ENCODE peak calls at places on chromosomes 5 and 9, in five cellular contexts. T is psoas muscle; X is activated B cell treated with CpG ODN at 0.5 μM for 24 hours; Z is K562; B is CD4-positive, alpha-beta T cell. K is an unnamed sample.

GRCh38 chr9:2260401-2261306 is 245.5 kb downstream of the SMARCA2 start:
- DNase-seq in T (no peak), X (no peak), Z (no peak), B (no peak), K (no peak)

GRCh38 chr5:132394681-132395259 is 25.3 kb downstream of the SLC22A5 start:
- DNase-seq in T (no peak), X (no peak), Z (no peak), B (no peak), K (no peak)

GRCh38 chr5:34525761-34526160 is 130.4 kb upstream of the RAI14 start:
- DNase-seq in T (no peak), X (no peak), Z (peak), B (no peak), K (no peak)

GRCh38 chr9:131627846-131628820 is 82.8 kb downstream of the PRRT1B start:
- DNase-seq in T (peak), X (peak), Z (no peak), B (peak), K (no peak)

GRCh38 chr5:124764992-124765611 is 18.7 kb upstream of the ZNF608 start:
- DNase-seq in T (no peak), X (no peak), Z (no peak), B (no peak), K (no peak)

GRCh38 chr5:148384389-148384756 is 615 bp downstream of the FBXO38 start:
- DNase-seq in T (no peak), X (no peak), Z (peak), B (no peak), K (no peak)

GRCh38 chr9:131702911-131703310 is 37.0 kb downstream of the RAPGEF1 start:
- DNase-seq in T (no peak), X (no peak), Z (no peak), B (no peak), K (no peak)

GRCh38 chr5:18119156-18119785 is 485.0 kb downstream of the TAF11L14 start:
- DNase-seq in T (no peak), X (no peak), Z (no peak), B (no peak), K (no peak)

GRCh38 chr5:17802256-17802655 is 168.0 kb downstream of the TAF11L14 start:
- DNase-seq in T (no peak), X (no peak), Z (no peak), B (no peak), K (no peak)

GRCh38 chr5:168851902-168852321 is 272.7 kb upstream of the PANK3 start:
- DNase-seq in T (no peak), X (no peak), Z (peak), B (no peak), K (no peak)

GRCh38 chr5:82046268-82046621 is 74.4 kb downstream of the ATG10 start:
- DNase-seq in T (no peak), X (no peak), Z (no peak), B (no peak), K (no peak)

GRCh38 chr5:143141652-143142051 is 261.8 kb downstream of the NR3C1 start:
- DNase-seq in T (no peak), X (no peak), Z (no peak), B (no peak), K (no peak)

GRCh38 chr9:106203832-106204516 is 509.6 kb downstream of the TMEM38B start:
- DNase-seq in T (no peak), X (no peak), Z (no peak), B (no peak), K (no peak)

GRCh38 chr5:88089757-88090390 is 178.8 kb downstream of the TMEM161B start:
- DNase-seq in T (no peak), X (no peak), Z (no peak), B (no peak), K (no peak)

GRCh38 chr9:882416-882931 is 41.0 kb downstream of the DMRT1 start:
- DNase-seq in T (no peak), X (no peak), Z (no peak), B (no peak), K (peak)

GRCh38 chr9:129341197-129341990 is 163.3 kb upstream of the IER5L start:
- DNase-seq in T (no peak), X (no peak), Z (no peak), B (no peak), K (no peak)

GRCh38 chr9:112869917-112870316 is 20.8 kb downstream of the SLC46A2 start:
- DNase-seq in T (no peak), X (no peak), Z (no peak), B (no peak), K (peak)

GRCh38 chr9:4126184-4126865 is 173.5 kb downstream of the GLIS3 start:
- DNase-seq in T (no peak), X (no peak), Z (no peak), B (no peak), K (no peak)

GRCh38 chr5:98503582-98503981 is 269.9 kb upstream of the RGMB start:
- DNase-seq in T (no peak), X (no peak), Z (no peak), B (no peak), K (no peak)

GRCh38 chr9:92538541-92538940 is 2.8 kb upstream of the ECM2 start:
- DNase-seq in T (no peak), X (no peak), Z (no peak), B (no peak), K (no peak)

GRCh38 chr9:37471942-37472679 is 6.9 kb upstream of the ZBTB5 start:
- DNase-seq in T (no peak), X (no peak), Z (no peak), B (no peak), K (peak)

GRCh38 chr5:117473075-117473595 is 898.5 kb upstream of the SEMA6A start:
- DNase-seq in T (no peak), X (no peak), Z (no peak), B (no peak), K (no peak)

GRCh38 chr9:131503626-131504465 is 1.1 kb downstream of the POMT1 start:
- DNase-seq in T (no peak), X (no peak), Z (peak), B (no peak), K (peak)

GRCh38 chr5:172788771-172789686 is 18.0 kb upstream of the DUSP1 start:
- DNase-seq in T (no peak), X (no peak), Z (peak), B (no peak), K (no peak)

GRCh38 chr9:20618361-20618799 is 3.9 kb downstream of the MLLT3 start:
- DNase-seq in T (no peak), X (no peak), Z (no peak), B (no peak), K (no peak)

GRCh38 chr9:18208166-18209059 is 265.5 kb upstream of the ADAMTSL1 start:
- DNase-seq in T (peak), X (no peak), Z (no peak), B (no peak), K (peak)

GRCh38 chr9:89104821-89105220 is 73.8 kb downstream of the SHC3 start:
- DNase-seq in T (no peak), X (no peak), Z (no peak), B (no peak), K (no peak)
- TF ChIP-seq CTCF in T (no peak), X (no peak), Z (no peak), B (no peak), K (peak)

DNA sequence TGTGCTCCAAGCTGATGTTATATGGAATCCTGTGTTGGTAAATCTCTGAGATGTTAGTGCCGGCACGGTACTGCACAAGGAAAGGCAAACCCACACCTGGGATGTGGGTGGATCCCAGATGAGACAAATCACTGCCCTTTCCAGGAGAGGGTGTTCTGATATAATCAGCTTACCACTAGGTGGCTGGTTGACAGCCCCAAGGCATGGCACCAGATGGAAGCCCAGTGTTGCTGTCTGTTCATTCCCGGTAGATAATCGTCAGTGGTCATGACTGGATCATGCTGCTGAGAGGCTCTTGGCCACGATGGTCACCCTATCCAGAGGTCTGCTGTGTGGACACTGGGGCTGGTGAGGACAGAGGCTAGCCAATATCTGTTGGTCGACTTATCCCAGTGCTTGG is 184.0 kb downstream of the CACNA1B start:
- DNase-seq in T (no peak), X (no peak), Z (no peak), B (no peak), K (peak)
- TF ChIP-seq CTCF in T (no peak), X (no peak), Z (no peak), B (no peak), K (no peak)

DNA sequence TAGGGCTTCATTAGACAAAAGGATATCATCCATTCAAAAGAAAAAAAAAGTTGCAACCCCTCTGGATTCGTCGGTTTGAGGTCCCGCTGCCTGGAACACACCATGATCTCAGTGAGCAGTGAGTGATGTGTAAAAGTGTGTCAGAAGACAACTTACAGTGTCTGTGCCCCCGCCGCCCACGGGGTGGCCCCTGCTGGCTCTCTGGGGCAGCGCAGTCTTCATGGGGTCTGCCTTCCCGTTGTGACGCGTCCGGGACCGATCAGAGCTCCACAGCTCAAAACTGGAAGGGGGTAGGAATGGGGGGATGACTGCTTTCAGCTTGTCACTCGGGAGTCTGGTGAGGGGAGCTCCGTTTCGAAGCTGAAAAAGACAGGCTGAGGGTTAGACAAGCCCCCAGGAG is 22.6 kb downstream of the ANKS6 start:
- DNase-seq in T (no peak), X (no peak), Z (no peak), B (no peak), K (no peak)
- TF ChIP-seq CTCF in T (no peak), X (no peak), Z (no peak), B (no peak), K (peak)

GRCh38 chr9:70924905-70925547 is 196.4 kb downstream of the TRPM3 start:
- DNase-seq in T (no peak), X (no peak), Z (peak), B (no peak), K (peak)
- TF ChIP-seq CTCF in T (peak), X (no peak), Z (peak), B (peak), K (peak)

GRCh38 chr5:73673161-73673591 is 47.2 kb downstream of the ARHGEF28 start:
- DNase-seq in T (no peak), X (no peak), Z (peak), B (no peak), K (peak)
- TF ChIP-seq CTCF in T (no peak), X (no peak), Z (no peak), B (no peak), K (no peak)

GRCh38 chr5:141928051-141928450 is 4.4 kb downstream of the DELE1 start:
- DNase-seq in T (no peak), X (no peak), Z (no peak), B (no peak), K (no peak)
- TF ChIP-seq CTCF in T (no peak), X (no peak), Z (no peak), B (no peak), K (no peak)

K was measured in Caco-2.